ENCODE peak calls at places on chromosomes 2 and 18, in six cellular contexts. E is IMR-90, G is H9, C is mesenchymal stem cell, X is H1, K is trophoblast cell. Q is an unnamed sample.
A peak's percentile ranks its signal among the peaks of the same experiment; 100 is the strongest.

GRCh38 chr2:105873281-105873680 is 128.6 kb downstream of the NCK2 start:
- DNase-seq in E (no peak), G (no peak), C (peak; percentile 10), X (no peak), K (no peak), Q (no peak)

GRCh38 chr2:62660582-62661262 is 44.8 kb upstream of the EHBP1 start:
- DNase-seq in E (peak; percentile 89), G (no peak), C (peak; percentile 86), X (no peak), K (peak; percentile 97), Q (no peak)

GRCh38 chr2:233638836-233639235 is 2.6 kb downstream of the UGT1A10 start:
- DNase-seq in E (no peak), G (no peak), C (no peak), X (no peak), K (no peak), Q (no peak)

GRCh38 chr18:33757037-33757436 is 179.0 kb downstream of the ASXL3 start:
- DNase-seq in E (peak; percentile 55), G (no peak), C (peak; percentile 54), X (no peak), K (no peak), Q (no peak)

GRCh38 chr2:200274116-200275075 is 32.1 kb upstream of the SPATS2L start:
- DNase-seq in E (peak; percentile 44), G (no peak), C (peak; percentile 24), X (no peak), K (peak; percentile 11), Q (no peak)

GRCh38 chr18:68448736-68449135 is 266.2 kb downstream of the TMX3 start:
- DNase-seq in E (peak; percentile 86), G (no peak), C (peak; percentile 62), X (no peak), K (peak; percentile 69), Q (no peak)

GRCh38 chr18:25457196-25457595 is 105.2 kb upstream of the ZNF521 start:
- DNase-seq in E (no peak), G (no peak), C (no peak), X (no peak), K (no peak), Q (no peak)

GRCh38 chr2:147659051-147659450 is 185.8 kb upstream of the ACVR2A start:
- DNase-seq in E (peak; percentile 58), G (no peak), C (peak; percentile 83), X (no peak), K (no peak), Q (no peak)

GRCh38 chr2:48305569-48305968 is 224.4 kb upstream of the STON1 start:
- DNase-seq in E (no peak), G (no peak), C (no peak), X (no peak), K (no peak), Q (no peak)

GRCh38 chr18:64720781-64721464 is 572.0 kb upstream of the LINC00305 start:
- DNase-seq in E (no peak), G (no peak), C (no peak), X (no peak), K (no peak), Q (peak; percentile 49)

GRCh38 chr2:121356058-121356640 is 71.1 kb upstream of the TFCP2L1 start:
- DNase-seq in E (peak; percentile 69), G (peak; percentile 62), C (peak; percentile 72), X (peak; percentile 46), K (peak; percentile 96), Q (peak; percentile 72)

GRCh38 chr2:26850565-26850964 is 2.6 kb downstream of the DPYSL5 start:
- DNase-seq in E (no peak), G (no peak), C (no peak), X (no peak), K (no peak), Q (no peak)

GRCh38 chr2:176508374-176508773 is 239.1 kb downstream of the MTX2 start:
- DNase-seq in E (no peak), G (no peak), C (no peak), X (no peak), K (no peak), Q (no peak)

GRCh38 chr2:159209341-159210306 is 76.9 kb downstream of the WDSUB1 start:
- DNase-seq in E (no peak), G (no peak), C (no peak), X (no peak), K (no peak), Q (no peak)

GRCh38 chr2:132037527-132038178 is 124.1 kb downstream of the ANKRD30BL start:
- DNase-seq in E (no peak), G (peak; percentile 68), C (no peak), X (peak; percentile 27), K (peak; percentile 7), Q (peak; percentile 36)

GRCh38 chr18:70288171-70288850 is 534 bp upstream of the SOCS6 start:
- DNase-seq in E (peak; percentile 39), G (peak; percentile 45), C (peak; percentile 60), X (no peak), K (peak; percentile 65), Q (peak; percentile 47)

GRCh38 chr18:79396431-79397287 is 929 bp downstream of the NFATC1 start:
- DNase-seq in E (peak; percentile 26), G (no peak), C (no peak), X (no peak), K (peak; percentile 57), Q (no peak)

GRCh38 chr2:159185401-159186130 is 100.9 kb downstream of the WDSUB1 start:
- DNase-seq in E (peak; percentile 58), G (no peak), C (peak; percentile 88), X (no peak), K (peak; percentile 35), Q (no peak)

GRCh38 chr2:201406077-201406662 is 45.1 kb downstream of the TRAK2 start:
- DNase-seq in E (peak; percentile 87), G (no peak), C (peak; percentile 80), X (no peak), K (no peak), Q (no peak)

GRCh38 chr2:26344581-26345283 is 1.2 kb upstream of the SELENOI start:
- DNase-seq in E (peak; percentile 49), G (peak; percentile 73), C (peak; percentile 54), X (no peak), K (peak; percentile 87), Q (no peak)

GRCh38 chr2:170222842-170223241 is 44.9 kb downstream of the MYO3B start:
- DNase-seq in E (no peak), G (no peak), C (no peak), X (no peak), K (no peak), Q (no peak)

GRCh38 chr2:168116448-168116847 is 130.9 kb downstream of the STK39 start:
- DNase-seq in E (peak; percentile 13), G (peak; percentile 47), C (peak; percentile 7), X (no peak), K (no peak), Q (no peak)

GRCh38 chr2:220434365-220434764 is 806.9 kb downstream of the SLC4A3 start:
- DNase-seq in E (peak; percentile 97), G (no peak), C (peak; percentile 4), X (no peak), K (peak; percentile 18), Q (no peak)

GRCh38 chr18:79707239-79707638 is 27.6 kb downstream of the CTDP1 start:
- DNase-seq in E (no peak), G (no peak), C (no peak), X (no peak), K (no peak), Q (no peak)

GRCh38 chr2:239002591-239002959 is 154.7 kb downstream of the TWIST2 start:
- DNase-seq in E (no peak), G (no peak), C (no peak), X (no peak), K (no peak), Q (no peak)
- H2AFZ ChIP-seq in E (peak overlapping the region; percentile 76), G (no peak overlapping the region), C (no peak overlapping the region), X (no peak overlapping the region), K (no peak overlapping the region), Q (no peak overlapping the region)

GRCh38 chr18:75859533-75859932 is 432.0 kb upstream of the SMIM21 start:
- DNase-seq in E (no peak), G (no peak), C (no peak), X (no peak), K (no peak), Q (no peak)
- H3K27me3 ChIP-seq in E (no peaks in the 10 kb centered on the region), G (no peaks in the 10 kb centered on the region), C (no peaks in the 10 kb centered on the region), X (no peaks in the 10 kb centered on the region), K (no peaks in the 10 kb centered on the region), Q (no peaks in the 10 kb centered on the region)

GRCh38 chr2:157441072-157441454 is 2.8 kb downstream of the CYTIP start:
- DNase-seq in E (no peak), G (no peak), C (no peak), X (no peak), K (peak; percentile 42), Q (no peak)

GRCh38 chr2:157439792-157440186 is 4.1 kb downstream of the CYTIP start:
- DNase-seq in E (no peak), G (no peak), C (no peak), X (no peak), K (no peak), Q (no peak)

GRCh38 chr2:157442136-157442535 is 1.8 kb downstream of the CYTIP start:
- DNase-seq in E (no peak), G (no peak), C (no peak), X (no peak), K (no peak), Q (no peak)

GRCh38 chr2:157440404-157441071 is 3.4 kb downstream of the CYTIP start:
- DNase-seq in E (no peak), G (no peak), C (no peak), X (no peak), K (no peak), Q (no peak)

GRCh38 chr2:157438907-157439791 is 4.7 kb downstream of the CYTIP start:
- DNase-seq in E (no peak), G (no peak), C (no peak), X (no peak), K (no peak), Q (no peak)
- H4K91ac ChIP-seq in E (no peak overlapping the region), G (no peak overlapping the region), C (no peak overlapping the region), X (no peak overlapping the region), K (no peak overlapping the region), Q (no peak overlapping the region)

GRCh38 chr18:595571-595970 is 1.2 kb upstream of the CLUL1 start:
- DNase-seq in E (no peak), G (no peak), C (no peak), X (no peak), K (no peak), Q (no peak)

GRCh38 chr18:596288-596881 is 403 bp upstream of the CLUL1 start:
- DNase-seq in E (no peak), G (peak; percentile 82), C (no peak), X (peak; percentile 68), K (peak; percentile 70), Q (peak; percentile 37)

GRCh38 chr18:595068-595467 is 1.7 kb upstream of the CLUL1 start:
- DNase-seq in E (no peak), G (no peak), C (no peak), X (no peak), K (no peak), Q (no peak)

GRCh38 chr18:600107-600506 is 3.3 kb downstream of the CLUL1 start:
- DNase-seq in E (no peak), G (no peak), C (no peak), X (no peak), K (no peak), Q (no peak)

DNA sequence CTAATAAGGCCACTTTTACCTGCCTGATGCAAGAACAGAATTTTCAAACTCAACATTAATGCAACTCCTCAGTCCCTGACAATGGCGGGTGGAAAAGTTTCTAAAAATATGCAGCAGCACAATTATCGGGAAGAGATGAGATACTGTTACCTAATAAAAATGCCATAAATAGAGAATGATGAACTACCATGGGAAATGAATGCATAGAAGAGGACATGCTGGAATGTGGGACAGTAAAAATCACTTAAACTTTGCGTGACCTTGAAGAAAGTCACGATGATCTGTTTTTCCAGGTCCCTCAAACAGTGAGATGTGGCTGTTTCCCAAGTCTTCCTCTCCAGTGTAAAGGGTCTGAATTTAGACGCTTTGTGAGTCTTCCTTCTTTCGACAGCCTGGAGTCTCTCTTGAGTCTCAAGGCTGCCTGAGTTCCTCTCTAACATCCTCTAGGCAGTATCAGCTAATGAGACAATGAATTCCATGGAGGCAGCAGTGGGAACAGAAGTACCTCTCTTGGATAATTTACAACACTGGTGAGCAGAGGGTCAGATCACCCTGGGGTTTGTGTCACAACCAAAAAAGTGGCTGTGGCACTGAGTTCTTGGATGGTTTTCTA is 1.4 kb downstream of the CLUL1 start:
- DNase-seq in E (no peak), G (no peak), C (no peak), X (no peak), K (no peak), Q (no peak)
- H2AFZ ChIP-seq in E (no peak overlapping the region), G (no peak overlapping the region), C (no peak overlapping the region), X (no peak overlapping the region), K (no peak overlapping the region), Q (no peak overlapping the region)